ENCODE peak calls at places on chromosomes 16 and 17, in five cellular contexts. J is mesenchymal stem cell, L is IMR-90, B is trophoblast cell, P is neuronal stem cell. S is an unnamed sample.
A peak's percentile ranks its signal among the peaks of the same experiment; 100 is the strongest.

GRCh38 chr17:35898283-35899070 is 18.3 kb upstream of the CCL5 start:
- DNase-seq in J (no peak), L (no peak), B (no peak), P (no peak), S (no peak)

GRCh38 chr17:32491371-32492280 is 4.8 kb downstream of the CDK5R1 start:
- DNase-seq in J (no peak), L (no peak), B (no peak), P (no peak), S (no peak)

GRCh38 chr16:72850863-72851262 is 197.1 kb downstream of the ZFHX3 start:
- DNase-seq in J (peak; percentile 87), L (peak; percentile 80), B (no peak), P (no peak), S (no peak)

GRCh38 chr16:4317471-4318170 is 1.8 kb downstream of the GLIS2 start:
- DNase-seq in J (peak; percentile 68), L (no peak), B (no peak), P (peak; percentile 62), S (no peak)

GRCh38 chr16:30472328-30472942 is at the start of gene ITGAL:
- DNase-seq in J (no peak), L (no peak), B (peak; percentile 31), P (no peak), S (peak; percentile 6)

GRCh38 chr16:27544671-27545070 is 5.0 kb downstream of the GTF3C1 start:
- DNase-seq in J (no peak), L (no peak), B (no peak), P (no peak), S (no peak)

GRCh38 chr16:24051125-24051524 is 205.0 kb upstream of the CACNG3 start:
- DNase-seq in J (no peak), L (no peak), B (no peak), P (no peak), S (peak; percentile 8)

GRCh38 chr16:28098959-28099945 is 35.7 kb upstream of the GSG1L start:
- DNase-seq in J (no peak), L (no peak), B (no peak), P (no peak), S (no peak)

GRCh38 chr17:35235917-35236316 is 7.0 kb upstream of the SLFN5 start:
- DNase-seq in J (no peak), L (no peak), B (no peak), P (no peak), S (no peak)

GRCh38 chr16:88560722-88561484 is 9.3 kb upstream of the ZC3H18 start:
- DNase-seq in J (peak; percentile 43), L (peak; percentile 30), B (no peak), P (peak; percentile 46), S (peak; percentile 77)

GRCh38 chr16:46899443-46900143 is 15.4 kb downstream of the GPT2 start:
- DNase-seq in J (peak; percentile 4), L (peak; percentile 23), B (no peak), P (no peak), S (no peak)

GRCh38 chr16:77789085-77789611 is 784 bp downstream of the VAT1L start:
- DNase-seq in J (no peak), L (no peak), B (no peak), P (no peak), S (peak; percentile 34)

GRCh38 chr16:58306327-58306726 is 11.5 kb upstream of the PRSS54 start:
- DNase-seq in J (peak; percentile 38), L (peak; percentile 24), B (peak; percentile 15), P (no peak), S (no peak)

GRCh38 chr16:49000594-49000993 is 281.0 kb downstream of the CBLN1 start:
- DNase-seq in J (no peak), L (no peak), B (no peak), P (no peak), S (peak; percentile 32)

GRCh38 chr17:29412780-29413565 is 22.8 kb downstream of the TAOK1 start:
- DNase-seq in J (peak; percentile 65), L (peak; percentile 78), B (no peak), P (no peak), S (no peak)

GRCh38 chr16:5735444-5735843 is 637.8 kb upstream of the EEF2KMT start:
- DNase-seq in J (no peak), L (no peak), B (no peak), P (no peak), S (no peak)
- H3K27ac ChIP-seq in J (no peak overlapping the region), L (no peak overlapping the region), B (no peak overlapping the region), P (no peak overlapping the region), S (no peak overlapping the region)

GRCh38 chr17:45298546-45299285 is 18.1 kb downstream of the MAP3K14 start:
- DNase-seq in J (no peak), L (no peak), B (no peak), P (no peak), S (no peak)

GRCh38 chr17:45302649-45303173 is 14.1 kb downstream of the MAP3K14 start:
- DNase-seq in J (peak; percentile 93), L (peak; percentile 76), B (no peak), P (no peak), S (no peak)

GRCh38 chr17:45301674-45302073 is 15.1 kb downstream of the MAP3K14 start:
- DNase-seq in J (no peak), L (no peak), B (no peak), P (no peak), S (no peak)

GRCh38 chr17:45299311-45299710 is 17.5 kb downstream of the MAP3K14 start:
- DNase-seq in J (peak; percentile 60), L (no peak), B (no peak), P (no peak), S (no peak)

GRCh38 chr17:45300060-45300751 is 16.6 kb downstream of the MAP3K14 start:
- DNase-seq in J (no peak), L (no peak), B (no peak), P (no peak), S (no peak)
- H3K4me3 ChIP-seq in J (no peak overlapping the region), L (no peak overlapping the region), B (no peak overlapping the region), P (no peak overlapping the region), S (no peak overlapping the region)

GRCh38 chr17:10123093-10123492 is 75.3 kb downstream of the GAS7 start:
- DNase-seq in J (no peak), L (no peak), B (no peak), P (no peak), S (no peak)

GRCh38 chr17:10121971-10122707 is 76.3 kb downstream of the GAS7 start:
- DNase-seq in J (no peak), L (peak; percentile 19), B (no peak), P (no peak), S (no peak)

GRCh38 chr17:10126554-10127493 is 71.6 kb downstream of the GAS7 start:
- DNase-seq in J (peak; percentile 97), L (peak; percentile 88), B (peak; percentile 94), P (no peak), S (peak; percentile 83)

GRCh38 chr17:10127819-10128375 is 70.5 kb downstream of the GAS7 start:
- DNase-seq in J (peak; percentile 97), L (peak; percentile 99), B (no peak), P (no peak), S (peak; percentile 77)

GRCh38 chr17:10125761-10126553 is 72.4 kb downstream of the GAS7 start:
- DNase-seq in J (peak; percentile 94), L (peak; percentile 49), B (no peak), P (no peak), S (peak; percentile 75)
- H3K4ac ChIP-seq in J (peak overlapping the region; percentile 86), L (peak overlapping the region; percentile 89), B (no peak overlapping the region), P (no peak overlapping the region), S (no peak overlapping the region)

DNA sequence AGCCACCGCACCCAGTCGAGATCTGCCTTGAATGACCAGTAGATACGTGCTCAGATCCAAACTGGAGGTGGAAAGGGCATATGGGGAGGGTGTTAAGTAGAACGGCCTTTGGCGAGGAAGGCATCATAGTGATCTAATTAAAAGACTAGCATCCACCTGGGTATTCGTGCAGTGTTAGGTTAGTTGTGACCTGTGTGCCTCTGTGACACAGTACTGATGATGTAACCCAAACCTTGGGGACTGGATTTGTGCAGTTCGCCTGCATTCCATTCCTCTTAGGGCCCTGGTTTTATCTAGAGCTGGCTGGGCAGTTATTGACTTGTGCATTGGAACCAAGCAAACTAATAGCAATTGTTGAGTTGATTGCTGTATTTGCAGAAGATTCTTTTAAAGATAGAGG is 47.9 kb downstream of the SNX29 start:
- DNase-seq in J (no peak), L (no peak), B (peak; percentile 68), P (no peak), S (no peak)
- H3K27ac ChIP-seq in J (no peak overlapping the region), L (no peak overlapping the region), B (no peak overlapping the region), P (no peak overlapping the region), S (no peak overlapping the region)

GRCh38 chr17:39722104-39722503 is 8.2 kb downstream of the MIEN1 start:
- DNase-seq in J (no peak), L (no peak), B (no peak), P (no peak), S (no peak)

GRCh38 chr17:39719966-39720365 is 10.4 kb downstream of the MIEN1 start:
- DNase-seq in J (no peak), L (no peak), B (no peak), P (no peak), S (no peak)

GRCh38 chr17:39724731-39725130 is 5.6 kb downstream of the MIEN1 start:
- DNase-seq in J (no peak), L (no peak), B (no peak), P (no peak), S (no peak)

GRCh38 chr17:39726617-39727016 is 3.7 kb downstream of the MIEN1 start:
- DNase-seq in J (no peak), L (no peak), B (no peak), P (no peak), S (no peak)

DNA sequence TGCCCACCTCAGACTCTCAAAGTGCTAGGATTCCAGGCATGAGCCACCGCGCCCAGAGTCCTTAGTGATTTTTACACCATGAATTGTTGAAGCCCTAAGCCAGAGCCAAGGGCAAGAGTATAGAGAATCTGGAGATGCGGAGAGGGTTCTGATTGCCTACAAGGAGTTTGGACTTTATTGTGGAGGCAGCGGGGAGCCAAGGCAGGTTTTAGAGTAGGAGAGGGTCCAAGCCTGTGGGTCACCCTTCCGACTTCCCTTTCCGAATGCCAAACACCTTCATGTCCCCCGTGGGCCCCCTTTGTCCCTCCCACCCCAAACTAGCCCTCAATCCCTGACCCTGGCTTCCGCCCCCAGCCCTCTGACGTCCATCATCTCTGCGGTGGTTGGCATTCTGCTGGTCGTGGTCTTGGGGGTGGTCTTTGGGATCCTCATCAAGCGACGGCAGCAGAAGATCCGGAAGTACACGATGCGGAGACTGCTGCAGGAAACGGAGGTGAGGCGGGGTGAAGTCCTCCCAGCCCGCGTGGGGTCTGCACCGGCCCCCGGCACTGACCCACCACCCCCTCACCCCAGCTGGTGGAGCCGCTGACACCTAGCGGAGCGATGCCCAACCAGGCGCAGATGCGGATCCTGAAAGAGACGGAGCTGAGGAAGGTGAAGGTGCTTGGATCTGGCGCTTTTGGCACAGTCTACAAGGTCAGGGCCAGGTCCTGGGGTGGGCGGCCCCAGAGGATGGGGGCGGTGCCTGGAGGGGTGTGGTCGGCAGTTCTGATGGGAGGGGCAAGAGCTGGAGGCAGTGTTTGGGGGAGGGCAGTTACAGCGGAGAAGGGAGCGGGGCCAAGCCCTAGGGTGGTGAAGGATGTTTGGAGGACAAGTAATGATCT is 7.1 kb downstream of the MIEN1 start:
- DNase-seq in J (no peak), L (no peak), B (no peak), P (no peak), S (peak; percentile 64)
- H3K4me3 ChIP-seq in J (no peak overlapping the region), L (no peak overlapping the region), B (no peak overlapping the region), P (no peak overlapping the region), S (no peak overlapping the region)